ENCODE peak calls at places on chromosomes 3 and 15, in eight cellular contexts. S, A, D, R, K, T, P and U are unnamed samples. For H3K9me3, the result is how much of the 10 kb centered on the place peaks cover.

GRCh38 chr3:127157181-127157828 is 35.6 kb upstream of the PRR23E start:
- DNase-seq in P (peak), D (peak), S (no peak), K (no peak), R (no peak), A (no peak), T (no peak), U (no peak)

GRCh38 chr3:178421069-178421468 is 115.2 kb upstream of the KCNMB2 start:
- DNase-seq in K (no peak), A (no peak), D (no peak), P (no peak), T (no peak), R (no peak), S (no peak), U (no peak)

GRCh38 chr3:155189478-155189877 is 104.0 kb downstream of the STRIT1 start:
- DNase-seq in R (no peak), K (no peak), D (no peak), A (no peak), P (no peak), T (no peak), S (no peak), U (no peak)

GRCh38 chr15:42736178-42736792 is 643 bp downstream of the CDAN1 start:
- DNase-seq in S (peak), R (no peak), P (peak), D (no peak), K (no peak), T (no peak), A (peak), U (peak)

GRCh38 chr3:27616031-27616430 is 106.1 kb downstream of the EOMES start:
- DNase-seq in R (no peak), S (no peak), P (no peak), T (no peak), A (no peak), D (no peak), K (no peak), U (no peak)

GRCh38 chr3:111603679-111604643 is 8.8 kb upstream of the ZBED2 start:
- DNase-seq in A (no peak), R (no peak), T (no peak), S (no peak), P (no peak), K (no peak), D (peak), U (no peak)

GRCh38 chr15:51088585-51088984 is 6.1 kb downstream of the TNFAIP8L3 start:
- DNase-seq in D (no peak), A (no peak), P (no peak), R (no peak), K (no peak), T (no peak), S (no peak), U (no peak)

GRCh38 chr3:69770976-69771634 is 31.8 kb downstream of the MITF start:
- DNase-seq in T (no peak), K (no peak), D (no peak), A (no peak), S (no peak), R (no peak), P (no peak), U (no peak)

GRCh38 chr3:122085666-122086065 is 30.5 kb downstream of the CD86 start:
- DNase-seq in R (no peak), T (no peak), K (no peak), S (no peak), P (no peak), D (no peak), A (no peak), U (no peak)

GRCh38 chr3:186772886-186773417 is 10.4 kb upstream of the EIF4A2 start:
- DNase-seq in P (peak), A (peak), R (no peak), S (no peak), T (peak), K (peak), D (peak), U (peak)

GRCh38 chr3:30408105-30408557 is 198.3 kb upstream of the TGFBR2 start:
- DNase-seq in K (no peak), T (no peak), D (no peak), A (no peak), S (no peak), R (no peak), P (no peak), U (no peak)

GRCh38 chr3:39378092-39378491 is 5.1 kb upstream of the SLC25A38 start:
- DNase-seq in R (no peak), D (peak), S (no peak), K (no peak), A (peak), T (peak), P (no peak), U (peak)

GRCh38 chr3:169240786-169241486 is 422.6 kb downstream of the MECOM start:
- DNase-seq in T (no peak), R (no peak), S (no peak), P (no peak), A (no peak), K (no peak), D (no peak), U (no peak)

GRCh38 chr3:181567446-181568075 is 144.2 kb upstream of the SOX2 start:
- DNase-seq in T (no peak), A (no peak), R (no peak), P (no peak), D (no peak), S (no peak), K (no peak), U (no peak)

GRCh38 chr15:94943863-94944262 is 712.5 kb downstream of the MCTP2 start:
- DNase-seq in T (no peak), P (no peak), K (no peak), S (no peak), A (no peak), D (no peak), R (no peak), U (no peak)
- H3K9me3 ChIP-seq in T (under half), P (under half), K (under half), S (under half), A (under half), D (under half), R (under half), U (under half)

GRCh38 chr3:119794971-119795612 is 13.2 kb downstream of the NR1I2 start:
- DNase-seq in R (no peak), K (no peak), P (no peak), T (no peak), D (no peak), S (no peak), A (peak), U (peak)
- H3K9me3 ChIP-seq in R (under half), K (under half), P (under half), T (under half), D (under half), S (under half), A (under half), U (under half)

GRCh38 chr15:31234815-31235214 is 91.8 kb upstream of the KLF13 start:
- DNase-seq in S (peak), K (no peak), T (no peak), D (no peak), A (no peak), R (no peak), P (no peak), U (no peak)
- H3K9me3 ChIP-seq in S (under half), K (under half), T (under half), D (under half), A (under half), R (under half), P (under half), U (under half)

GRCh38 chr3:129567932-129568331 is 25.0 kb downstream of the H1-8 start:
- DNase-seq in S (no peak), T (no peak), R (no peak), K (no peak), D (no peak), P (no peak), A (no peak), U (no peak)
- H3K9me3 ChIP-seq in S (under half), T (under half), R (under half), K (under half), D (under half), P (under half), A (under half), U (under half)

GRCh38 chr15:25183581-25184330 is 229.0 kb downstream of the SNRPN start:
- DNase-seq in S (peak), K (no peak), D (no peak), T (no peak), P (peak), R (no peak), A (peak), U (no peak)
- H3K9me3 ChIP-seq in S (half or more), K (under half), D (under half), T (under half), P (under half), R (half or more), A (under half), U (half or more)

GRCh38 chr3:171193693-171194092 is 167.2 kb upstream of the SLC2A2 start:
- DNase-seq in P (no peak), R (no peak), A (no peak), S (no peak), T (no peak), D (no peak), K (no peak), U (no peak)
- H3K9me3 ChIP-seq in P (under half), R (under half), A (under half), S (under half), T (under half), D (under half), K (under half), U (under half)

GRCh38 chr3:191802671-191803070 is 341.7 kb downstream of the PYDC2 start:
- DNase-seq in A (no peak), P (no peak), R (no peak), S (no peak), D (no peak), K (no peak), T (no peak), U (no peak)

GRCh38 chr3:191809326-191809949 is 348.5 kb downstream of the PYDC2 start:
- DNase-seq in S (no peak), A (peak), K (no peak), D (no peak), T (no peak), R (no peak), P (no peak), U (no peak)

DNA sequence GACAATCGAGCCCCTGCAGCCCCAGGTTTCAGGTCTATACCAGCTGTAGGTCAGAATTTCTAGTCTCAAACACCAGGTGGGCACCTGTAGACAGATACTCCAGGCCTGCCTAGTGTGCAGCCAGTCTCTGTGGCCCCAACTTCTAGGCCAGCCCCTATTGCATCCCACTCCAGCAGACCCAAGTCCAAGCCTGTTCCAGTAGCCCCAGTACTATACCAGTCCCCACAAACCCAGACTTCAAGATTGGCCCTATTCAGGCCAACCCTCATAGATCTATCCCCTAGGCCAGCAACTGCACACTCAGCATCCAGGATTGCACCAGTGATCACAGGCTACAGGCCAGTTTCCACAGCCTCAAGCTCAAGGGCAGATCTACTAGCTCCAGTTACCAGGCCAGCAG is 344.0 kb downstream of the PYDC2 start:
- DNase-seq in D (no peak), P (no peak), A (no peak), S (no peak), R (no peak), K (no peak), T (no peak), U (no peak)
- H3K9me3 ChIP-seq in D (under half), P (under half), A (under half), S (under half), R (under half), K (under half), T (under half), U (under half)

DNA sequence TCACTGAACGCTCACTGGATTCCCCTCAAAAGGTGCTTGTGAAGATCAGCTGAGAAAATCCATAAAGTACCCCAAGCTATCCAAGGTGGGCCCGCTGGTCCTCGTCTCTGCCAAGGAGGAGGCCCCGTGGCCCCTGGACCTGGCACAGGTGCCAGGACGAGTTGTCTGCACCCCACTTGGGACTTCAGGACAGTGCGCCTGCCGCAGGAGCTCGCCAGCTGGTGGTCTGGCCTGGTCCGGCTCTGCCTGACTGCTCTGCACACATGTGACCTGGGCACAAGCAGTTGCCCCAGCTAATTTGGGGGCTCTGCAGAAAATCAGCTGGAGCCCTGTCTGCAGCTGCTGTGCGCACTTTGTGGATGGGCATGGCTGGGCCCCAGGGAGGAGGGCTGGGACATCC is 159.9 kb downstream of the NSMCE3 start:
- DNase-seq in T (no peak), S (no peak), A (no peak), P (no peak), D (no peak), K (no peak), R (no peak), U (peak)
- H3K9me3 ChIP-seq in T (under half), S (under half), A (under half), P (under half), D (under half), K (under half), R (under half), U (under half)

GRCh38 chr15:25055356-25056068 is 100.7 kb downstream of the SNRPN start:
- DNase-seq in D (peak), K (peak), T (no peak), S (peak), R (no peak), P (no peak), A (no peak), U (no peak)
- H3K9me3 ChIP-seq in D (under half), K (under half), T (half or more), S (half or more), R (half or more), P (half or more), A (under half), U (half or more)

GRCh38 chr15:39610665-39611064 is 29.8 kb downstream of the THBS1 start:
- DNase-seq in S (no peak), D (no peak), K (no peak), R (no peak), A (no peak), T (no peak), P (no peak), U (no peak)

GRCh38 chr15:39608741-39609140 is 27.9 kb downstream of the THBS1 start:
- DNase-seq in T (no peak), D (no peak), P (no peak), K (no peak), A (no peak), S (no peak), R (no peak), U (no peak)

GRCh38 chr15:39605146-39605545 is 24.3 kb downstream of the THBS1 start:
- DNase-seq in S (no peak), K (no peak), T (no peak), D (no peak), P (no peak), R (no peak), A (no peak), U (no peak)

GRCh38 chr15:39609166-39609918 is 28.5 kb downstream of the THBS1 start:
- DNase-seq in K (no peak), R (no peak), P (no peak), A (no peak), T (no peak), D (no peak), S (no peak), U (peak)

DNA sequence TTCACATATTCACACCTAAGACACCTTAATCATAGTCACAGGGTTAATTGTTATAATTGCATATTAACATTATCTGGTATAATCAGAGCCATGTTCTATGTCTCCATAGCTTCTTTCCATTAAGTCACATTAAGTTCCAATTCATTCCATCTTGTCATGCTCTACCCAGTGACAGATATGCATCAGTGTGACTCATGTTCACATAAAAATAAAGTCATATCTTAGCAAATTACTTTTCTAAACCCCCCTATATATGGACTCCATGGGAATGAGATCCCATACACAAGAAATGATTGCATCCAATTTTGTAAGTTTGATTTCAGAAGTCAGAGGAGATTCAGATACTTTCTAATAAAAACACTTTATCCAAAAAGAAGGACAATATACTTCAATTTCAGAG is 27.3 kb downstream of the THBS1 start:
- DNase-seq in T (no peak), K (no peak), A (no peak), D (no peak), R (no peak), P (no peak), S (no peak), U (no peak)
- H3K9me3 ChIP-seq in T (under half), K (under half), A (under half), D (under half), R (under half), P (under half), S (under half), U (under half)